ENCODE peak calls at places on chromosomes 6 and 20, in seven cellular contexts. One of them, this sample, is unnamed. For H4K20me1 and H3F3A, the result is how much of the 10 kb centered on the place peaks cover.

GRCh38 chr20:9903048-9903651 is 64.3 kb upstream of the PAK5 start:
- DNase-seq in PC-9: no peak
- DNase-seq in PC-3: peak
- DNase-seq in SK-N-SH: no peak
- DNase-seq in neural progenitor cell: peak
- DNase-seq in GM23338: peak
- DNase-seq in GM23248: peak
- DNase-seq in this sample: peak

GRCh38 chr6:166604328-166604727 is 17.9 kb upstream of the RAMACL start:
- DNase-seq in PC-9: no peak
- DNase-seq in GM23248: no peak
- DNase-seq in neural progenitor cell: no peak
- DNase-seq in SK-N-SH: no peak
- DNase-seq in PC-3: no peak
- DNase-seq in GM23338: no peak
- DNase-seq in this sample: no peak

GRCh38 chr6:170067257-170067656 is 223.6 kb downstream of the DLL1 start:
- DNase-seq in PC-3: no peak
- DNase-seq in PC-9: no peak
- DNase-seq in neural progenitor cell: peak
- DNase-seq in GM23338: no peak
- DNase-seq in SK-N-SH: no peak
- DNase-seq in GM23248: peak
- DNase-seq in this sample: no peak

GRCh38 chr20:52943185-52943841 is 28.8 kb upstream of the TSHZ2 start:
- DNase-seq in PC-3: peak
- DNase-seq in SK-N-SH: no peak
- DNase-seq in PC-9: no peak
- DNase-seq in neural progenitor cell: no peak
- DNase-seq in GM23248: peak
- DNase-seq in GM23338: no peak
- DNase-seq in this sample: no peak

GRCh38 chr6:45118684-45119230 is 209.4 kb upstream of the RUNX2 start:
- DNase-seq in GM23338: no peak
- DNase-seq in PC-3: no peak
- DNase-seq in PC-9: no peak
- DNase-seq in neural progenitor cell: no peak
- DNase-seq in GM23248: no peak
- DNase-seq in SK-N-SH: no peak
- DNase-seq in this sample: no peak

GRCh38 chr6:30598912-30599624 is 18.0 kb downstream of the PPP1R10 start:
- DNase-seq in SK-N-SH: no peak
- DNase-seq in PC-9: no peak
- DNase-seq in PC-3: no peak
- DNase-seq in neural progenitor cell: no peak
- DNase-seq in GM23248: no peak
- DNase-seq in GM23338: no peak
- DNase-seq in this sample: no peak

GRCh38 chr20:3744806-3745685 is 12.6 kb downstream of the HSPA12B start:
- DNase-seq in SK-N-SH: peak
- DNase-seq in GM23338: peak
- DNase-seq in PC-9: peak
- DNase-seq in neural progenitor cell: peak
- DNase-seq in PC-3: peak
- DNase-seq in GM23248: peak
- DNase-seq in this sample: peak

GRCh38 chr6:7257521-7258230 is 55.3 kb downstream of the SSR1 start:
- DNase-seq in GM23248: no peak
- DNase-seq in GM23338: no peak
- DNase-seq in PC-3: no peak
- DNase-seq in SK-N-SH: no peak
- DNase-seq in neural progenitor cell: no peak
- DNase-seq in PC-9: no peak
- DNase-seq in this sample: no peak

GRCh38 chr20:50312682-50313187 is 122.1 kb downstream of the CEBPB start:
- DNase-seq in PC-9: peak
- DNase-seq in PC-3: peak
- DNase-seq in SK-N-SH: no peak
- DNase-seq in GM23248: peak
- DNase-seq in neural progenitor cell: no peak
- DNase-seq in GM23338: no peak
- DNase-seq in this sample: no peak

GRCh38 chr20:33817411-33817810 is 6.3 kb downstream of the CHMP4B start:
- DNase-seq in PC-9: no peak
- DNase-seq in neural progenitor cell: no peak
- DNase-seq in GM23338: no peak
- DNase-seq in PC-3: no peak
- DNase-seq in SK-N-SH: no peak
- DNase-seq in GM23248: no peak
- DNase-seq in this sample: no peak

GRCh38 chr20:62136283-62137091 is 6.7 kb downstream of the PSMA7 start:
- DNase-seq in GM23248: peak
- DNase-seq in SK-N-SH: peak
- DNase-seq in GM23338: peak
- DNase-seq in PC-9: peak
- DNase-seq in neural progenitor cell: peak
- DNase-seq in PC-3: peak
- DNase-seq in this sample: peak

GRCh38 chr20:55446301-55446700 is 559.0 kb downstream of the CBLN4 start:
- DNase-seq in PC-3: no peak
- DNase-seq in SK-N-SH: no peak
- DNase-seq in GM23248: no peak
- DNase-seq in PC-9: no peak
- DNase-seq in neural progenitor cell: no peak
- DNase-seq in GM23338: no peak
- DNase-seq in this sample: no peak

GRCh38 chr20:8656335-8656734 is 412.6 kb upstream of the PLCB4 start:
- DNase-seq in SK-N-SH: no peak
- DNase-seq in GM23248: peak
- DNase-seq in neural progenitor cell: no peak
- DNase-seq in GM23338: no peak
- DNase-seq in PC-3: no peak
- DNase-seq in PC-9: no peak
- DNase-seq in this sample: no peak

GRCh38 chr6:15392182-15392581 is 146.3 kb downstream of the JARID2 start:
- DNase-seq in GM23248: no peak
- DNase-seq in SK-N-SH: no peak
- DNase-seq in PC-9: no peak
- DNase-seq in neural progenitor cell: no peak
- DNase-seq in PC-3: no peak
- DNase-seq in GM23338: no peak
- DNase-seq in this sample: no peak

GRCh38 chr6:121666809-121667208 is 231.4 kb downstream of the GJA1 start:
- DNase-seq in PC-9: peak
- DNase-seq in PC-3: peak
- DNase-seq in GM23338: no peak
- DNase-seq in SK-N-SH: no peak
- DNase-seq in neural progenitor cell: no peak
- DNase-seq in GM23248: peak
- DNase-seq in this sample: no peak

GRCh38 chr20:46027245-46027853 is 1.7 kb upstream of the SLC12A5 start:
- DNase-seq in PC-9: peak
- DNase-seq in PC-3: peak
- DNase-seq in GM23338: peak
- DNase-seq in SK-N-SH: no peak
- DNase-seq in GM23248: peak
- DNase-seq in neural progenitor cell: peak
- DNase-seq in this sample: peak
- H4K20me1 ChIP-seq in PC-9: under half
- H4K20me1 ChIP-seq in PC-3: under half
- H4K20me1 ChIP-seq in GM23338: under half
- H4K20me1 ChIP-seq in SK-N-SH: under half
- H4K20me1 ChIP-seq in GM23248: under half
- H4K20me1 ChIP-seq in neural progenitor cell: half or more
- H4K20me1 ChIP-seq in this sample: under half

GRCh38 chr20:47468290-47469050 is 33.2 kb upstream of the NCOA3 start:
- DNase-seq in GM23338: no peak
- DNase-seq in PC-9: no peak
- DNase-seq in neural progenitor cell: no peak
- DNase-seq in PC-3: no peak
- DNase-seq in GM23248: no peak
- DNase-seq in SK-N-SH: peak
- DNase-seq in this sample: peak

GRCh38 chr20:47466193-47466592 is 35.5 kb upstream of the NCOA3 start:
- DNase-seq in neural progenitor cell: no peak
- DNase-seq in GM23338: no peak
- DNase-seq in SK-N-SH: no peak
- DNase-seq in PC-9: no peak
- DNase-seq in PC-3: no peak
- DNase-seq in GM23248: peak
- DNase-seq in this sample: no peak

GRCh38 chr20:47464380-47465101 is 37.1 kb upstream of the NCOA3 start:
- DNase-seq in GM23248: peak
- DNase-seq in PC-9: peak
- DNase-seq in neural progenitor cell: no peak
- DNase-seq in PC-3: peak
- DNase-seq in GM23338: peak
- DNase-seq in SK-N-SH: peak
- DNase-seq in this sample: no peak

GRCh38 chr20:47466704-47467459 is 34.8 kb upstream of the NCOA3 start:
- DNase-seq in GM23248: no peak
- DNase-seq in PC-3: no peak
- DNase-seq in PC-9: no peak
- DNase-seq in neural progenitor cell: no peak
- DNase-seq in SK-N-SH: no peak
- DNase-seq in GM23338: no peak
- DNase-seq in this sample: no peak

GRCh38 chr20:47465335-47466090 is 36.2 kb upstream of the NCOA3 start:
- DNase-seq in SK-N-SH: no peak
- DNase-seq in PC-9: no peak
- DNase-seq in PC-3: no peak
- DNase-seq in GM23338: no peak
- DNase-seq in GM23248: no peak
- DNase-seq in neural progenitor cell: no peak
- DNase-seq in this sample: no peak
- H3F3A ChIP-seq in SK-N-SH: under half
- H3F3A ChIP-seq in PC-9: under half
- H3F3A ChIP-seq in PC-3: under half
- H3F3A ChIP-seq in GM23338: under half
- H3F3A ChIP-seq in GM23248: under half
- H3F3A ChIP-seq in neural progenitor cell: under half
- H3F3A ChIP-seq in this sample: under half

DNA sequence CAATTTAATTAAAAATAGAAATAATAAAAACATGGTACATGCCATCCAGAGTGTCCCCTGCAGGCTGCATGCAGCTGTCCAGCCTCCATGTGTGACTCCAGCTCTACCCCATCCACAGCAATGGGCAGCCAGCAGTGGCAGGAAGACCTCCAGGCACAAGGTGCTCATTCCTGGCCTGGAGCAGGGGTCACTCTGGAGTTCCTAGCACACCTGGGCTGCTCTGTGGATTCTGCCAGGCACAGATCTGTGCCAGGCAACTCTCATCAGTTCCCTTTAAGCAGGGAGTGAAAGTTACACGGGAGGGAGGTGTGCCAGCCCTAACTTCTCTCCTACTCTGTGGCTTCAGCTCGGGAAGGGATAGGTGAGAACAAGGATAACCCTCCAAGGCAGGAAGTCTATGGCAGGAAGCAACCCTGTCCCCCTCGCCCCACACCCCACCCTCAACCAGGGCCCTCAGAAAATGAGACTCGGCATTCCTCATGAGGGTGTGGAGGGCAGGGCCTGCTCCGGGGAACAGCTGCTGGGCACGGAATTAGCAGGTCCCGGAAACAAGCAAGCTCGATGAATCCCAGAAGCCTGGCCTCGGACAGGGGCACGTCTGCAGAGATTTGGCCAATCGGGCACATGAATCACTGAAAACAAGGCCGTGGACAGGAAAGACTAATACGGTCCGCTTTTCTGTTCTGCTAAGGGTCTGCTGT is 10.0 kb downstream of the JPH2 start:
- DNase-seq in SK-N-SH: no peak
- DNase-seq in GM23248: peak
- DNase-seq in neural progenitor cell: no peak
- DNase-seq in GM23338: peak
- DNase-seq in PC-9: peak
- DNase-seq in PC-3: peak
- DNase-seq in this sample: no peak
- H3K4me2 ChIP-seq in SK-N-SH: no peak
- H3K4me2 ChIP-seq in GM23248: peak
- H3K4me2 ChIP-seq in neural progenitor cell: no peak
- H3K4me2 ChIP-seq in GM23338: no peak
- H3K4me2 ChIP-seq in PC-9: peak
- H3K4me2 ChIP-seq in PC-3: no peak
- H3K4me2 ChIP-seq in this sample: no peak

GRCh38 chr20:47272893-47273590 is 83.5 kb downstream of the ZMYND8 start:
- DNase-seq in GM23338: peak
- DNase-seq in PC-9: peak
- DNase-seq in neural progenitor cell: peak
- DNase-seq in GM23248: peak
- DNase-seq in PC-3: peak
- DNase-seq in SK-N-SH: peak
- DNase-seq in this sample: peak

GRCh38 chr20:47266847-47267515 is 89.5 kb downstream of the ZMYND8 start:
- DNase-seq in neural progenitor cell: no peak
- DNase-seq in PC-3: no peak
- DNase-seq in SK-N-SH: no peak
- DNase-seq in GM23338: no peak
- DNase-seq in GM23248: no peak
- DNase-seq in PC-9: no peak
- DNase-seq in this sample: no peak

GRCh38 chr20:47267621-47268020 is 88.9 kb downstream of the ZMYND8 start:
- DNase-seq in PC-9: no peak
- DNase-seq in GM23338: no peak
- DNase-seq in PC-3: no peak
- DNase-seq in GM23248: no peak
- DNase-seq in SK-N-SH: no peak
- DNase-seq in neural progenitor cell: no peak
- DNase-seq in this sample: no peak

GRCh38 chr20:47271216-47271615 is 85.3 kb downstream of the ZMYND8 start:
- DNase-seq in SK-N-SH: no peak
- DNase-seq in PC-3: no peak
- DNase-seq in GM23338: no peak
- DNase-seq in neural progenitor cell: no peak
- DNase-seq in PC-9: no peak
- DNase-seq in GM23248: no peak
- DNase-seq in this sample: no peak

DNA sequence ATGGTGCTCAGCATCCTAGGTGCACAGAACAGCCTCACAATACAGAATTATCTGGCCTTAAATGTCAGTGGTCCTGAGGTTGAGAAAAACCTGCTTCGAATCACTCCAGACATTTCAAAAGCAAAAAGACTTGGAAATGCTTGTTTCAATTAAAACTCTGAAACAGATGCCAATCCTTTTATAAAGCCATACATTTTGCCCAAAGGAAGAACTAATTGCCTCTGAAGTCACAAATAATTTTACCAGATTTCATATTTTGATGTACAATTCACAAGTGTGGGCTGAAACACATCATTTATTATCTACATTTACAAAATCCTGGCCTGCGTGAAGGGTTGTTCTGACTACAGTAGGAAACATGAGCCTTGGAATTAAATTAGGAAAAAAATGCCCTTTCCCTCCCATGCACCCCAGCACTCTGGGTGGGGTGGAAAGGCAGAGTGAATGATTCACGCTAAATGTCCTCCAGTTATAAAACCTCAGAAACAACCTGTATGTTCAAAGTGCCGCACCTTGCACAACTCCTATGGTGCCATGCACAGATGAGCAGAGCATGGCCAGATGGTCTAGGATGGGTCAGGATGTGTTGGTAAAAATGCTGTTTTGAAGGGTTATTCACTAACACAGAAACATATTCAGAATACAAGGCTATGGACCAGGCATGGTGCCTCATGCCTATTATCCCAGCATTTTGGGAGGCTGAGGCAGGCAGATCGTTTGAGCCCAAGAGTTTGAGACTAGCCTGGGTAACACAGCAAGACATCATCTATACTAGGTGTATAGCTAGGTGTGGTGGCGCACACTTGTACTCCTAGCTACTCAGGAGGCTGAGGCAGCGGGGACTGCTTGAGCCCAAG is 87.0 kb downstream of the ZMYND8 start:
- DNase-seq in SK-N-SH: peak
- DNase-seq in GM23338: no peak
- DNase-seq in PC-9: no peak
- DNase-seq in GM23248: peak
- DNase-seq in neural progenitor cell: no peak
- DNase-seq in PC-3: no peak
- DNase-seq in this sample: no peak
- H4K20me1 ChIP-seq in SK-N-SH: under half
- H4K20me1 ChIP-seq in GM23338: under half
- H4K20me1 ChIP-seq in PC-9: under half
- H4K20me1 ChIP-seq in GM23248: under half
- H4K20me1 ChIP-seq in neural progenitor cell: under half
- H4K20me1 ChIP-seq in PC-3: under half
- H4K20me1 ChIP-seq in this sample: under half